ENCODE peak calls at places on chromosomes 1 and 21, in four cellular contexts. L is tibial artery; X is effector memory CD4-positive, alpha-beta T cell; O is HCT116. G is an unnamed sample. For H3K9me3 and H3K4me1, the result is how much of the 10 kb centered on the place peaks cover.

GRCh38 chr1:179026813-179027664 is 1.3 kb downstream of the FAM20B start:
- DNase-seq in L (no peak), O (no peak), X (no peak), G (no peak)

GRCh38 chr1:155022927-155023236 is 10.7 kb downstream of the DCST2 start:
- DNase-seq in O (no peak), X (no peak), L (no peak), G (peak)

GRCh38 chr1:245444971-245445370 is 290.2 kb downstream of the KIF26B start:
- DNase-seq in L (no peak), X (no peak), O (no peak), G (no peak)

GRCh38 chr1:64060611-64061302 is 142.7 kb upstream of the UBE2U start:
- DNase-seq in X (no peak), L (no peak), O (no peak), G (no peak)

GRCh38 chr1:3928622-3929021 is 28.6 kb upstream of the C1orf174 start:
- DNase-seq in L (no peak), X (no peak), O (no peak), G (no peak)

GRCh38 chr1:41754540-41754939 is 164.2 kb downstream of the HIVEP3 start:
- DNase-seq in L (no peak), O (no peak), X (no peak), G (no peak)

GRCh38 chr1:43205671-43206070 is 33.5 kb downstream of the CFAP57 start:
- DNase-seq in O (no peak), X (no peak), L (no peak), G (no peak)

GRCh38 chr1:190633488-190633887 is 155.8 kb upstream of the BRINP3 start:
- DNase-seq in O (no peak), L (no peak), X (no peak), G (no peak)

GRCh38 chr1:38064232-38064903 is 17.8 kb upstream of the POU3F1 start:
- DNase-seq in L (no peak), X (no peak), O (peak), G (no peak)

GRCh38 chr1:35488346-35488745 is 68.9 kb downstream of the KIAA0319L start:
- DNase-seq in O (no peak), L (no peak), X (no peak), G (no peak)

GRCh38 chr21:28537371-28538079 is 455.2 kb downstream of the LTN1 start:
- DNase-seq in O (no peak), L (no peak), X (no peak), G (no peak)

GRCh38 chr1:22969224-22969829 is 3.3 kb downstream of the LACTBL1 start:
- DNase-seq in L (no peak), X (no peak), O (no peak), G (no peak)

GRCh38 chr1:181192277-181192676 is 103.8 kb downstream of the IER5 start:
- DNase-seq in L (no peak), O (no peak), X (no peak), G (no peak)

GRCh38 chr1:8903410-8903809 is 24.9 kb upstream of the ENO1 start:
- DNase-seq in X (no peak), L (no peak), O (no peak), G (no peak)

GRCh38 chr1:9249534-9250335 is 15.2 kb downstream of the H6PD start:
- DNase-seq in X (no peak), L (peak), O (no peak), G (no peak)

GRCh38 chr1:118074101-118074500 is 110.9 kb downstream of the SPAG17 start:
- DNase-seq in L (no peak), O (no peak), X (no peak), G (no peak)

GRCh38 chr1:213087911-213088310 is 36.9 kb downstream of the RPS6KC1 start:
- DNase-seq in L (no peak), X (no peak), O (no peak), G (no peak)

GRCh38 chr1:88327391-88328267 is 356.4 kb upstream of the PKN2 start:
- DNase-seq in L (no peak), O (peak), X (no peak), G (no peak)

GRCh38 chr1:4053160-4053748 is 153.2 kb upstream of the C1orf174 start:
- DNase-seq in O (no peak), X (no peak), L (no peak), G (no peak)

GRCh38 chr1:192809286-192810252 is 730 bp downstream of the RGS2 start:
- DNase-seq in L (peak), O (no peak), X (peak), G (peak)

GRCh38 chr1:93814795-93815737 is 63.9 kb downstream of the DNTTIP2 start:
- DNase-seq in L (no peak), X (no peak), O (no peak), G (no peak)

GRCh38 chr1:204283711-204284651 is 70.2 kb upstream of the GOLT1A start:
- DNase-seq in L (no peak), O (no peak), X (no peak), G (no peak)

GRCh38 chr21:15706686-15707085 is 23.1 kb upstream of the USP25 start:
- DNase-seq in L (no peak), X (no peak), O (peak), G (no peak)

GRCh38 chr1:160853014-160853413 is 9.7 kb downstream of the CD244 start:
- DNase-seq in L (no peak), O (no peak), X (no peak), G (no peak)

GRCh38 chr1:109877320-109877771 is 33.3 kb upstream of the CSF1 start:
- DNase-seq in X (no peak), L (peak), O (no peak), G (peak)

GRCh38 chr1:115112496-115113375 is 23.4 kb upstream of the TSPAN2 start:
- DNase-seq in X (peak), L (no peak), O (peak), G (peak)

GRCh38 chr1:201014816-201015200 is 8.7 kb downstream of the KIF21B start:
- DNase-seq in X (no peak), L (no peak), O (no peak), G (no peak)

GRCh38 chr1:28443550-28443949 is 62.3 kb upstream of the RCC1 start:
- DNase-seq in O (no peak), L (no peak), X (no peak), G (no peak)

GRCh38 chr1:208344202-208344601 is 100.0 kb upstream of the PLXNA2 start:
- DNase-seq in X (no peak), O (no peak), L (no peak), G (no peak)

GRCh38 chr1:96234299-96234698 is 487.3 kb upstream of the PTBP2 start:
- DNase-seq in L (peak), X (no peak), O (peak), G (peak)

DNA sequence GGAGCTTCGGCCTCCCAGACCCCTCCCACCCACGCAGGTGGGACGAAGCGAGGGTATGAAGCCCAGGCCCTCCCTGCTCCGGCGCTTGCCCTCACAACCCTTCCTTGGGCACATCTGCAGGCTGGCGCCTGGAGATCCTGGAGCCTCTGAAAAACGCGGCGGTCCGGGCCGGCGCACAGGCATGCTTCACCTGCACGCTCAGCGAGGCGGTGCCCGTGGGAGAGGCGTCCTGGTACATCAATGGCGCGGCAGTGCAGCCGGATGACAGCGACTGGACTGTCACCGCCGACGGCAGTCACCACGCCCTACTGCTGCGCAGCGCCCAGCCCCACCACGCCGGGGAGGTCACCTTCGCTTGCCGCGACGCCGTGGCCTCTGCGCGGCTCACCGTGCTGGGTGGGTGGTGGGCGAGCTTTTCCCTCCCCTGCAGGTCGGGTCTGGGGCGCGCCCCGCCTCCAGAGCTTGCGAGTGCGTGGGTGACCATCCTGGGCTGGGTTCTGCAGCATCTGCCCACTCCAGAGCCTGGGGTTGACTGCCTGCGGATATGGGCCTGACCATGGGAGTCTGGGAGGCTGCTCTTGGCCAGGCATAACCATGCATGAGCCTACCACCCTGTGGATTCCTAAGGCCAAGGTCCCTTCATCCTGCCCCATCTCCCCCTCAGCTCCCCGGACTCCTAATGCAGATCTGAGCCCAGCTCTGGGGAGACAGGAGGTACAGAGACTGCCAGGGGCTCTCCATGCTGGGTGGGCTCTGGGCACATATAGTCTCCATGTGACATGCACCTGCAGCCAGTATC is 89.8 kb downstream of the TRIM11 start:
- DNase-seq in O (no peak), X (no peak), L (no peak), G (peak)
- H3K9me3 ChIP-seq in O (under half), X (under half), L (under half), G (under half)

GRCh38 chr1:177287996-177288395 is 117.2 kb downstream of the BRINP2 start:
- DNase-seq in X (no peak), L (no peak), O (no peak), G (no peak)
- H3K4me1 ChIP-seq in X (under half), L (under half), O (under half), G (under half)

GRCh38 chr21:35044770-35045538 is 4.1 kb downstream of the RUNX1 start:
- DNase-seq in L (no peak), X (no peak), O (no peak), G (no peak)
- H3K27ac ChIP-seq in L (no peak), X (peak), O (no peak), G (no peak)

DNA sequence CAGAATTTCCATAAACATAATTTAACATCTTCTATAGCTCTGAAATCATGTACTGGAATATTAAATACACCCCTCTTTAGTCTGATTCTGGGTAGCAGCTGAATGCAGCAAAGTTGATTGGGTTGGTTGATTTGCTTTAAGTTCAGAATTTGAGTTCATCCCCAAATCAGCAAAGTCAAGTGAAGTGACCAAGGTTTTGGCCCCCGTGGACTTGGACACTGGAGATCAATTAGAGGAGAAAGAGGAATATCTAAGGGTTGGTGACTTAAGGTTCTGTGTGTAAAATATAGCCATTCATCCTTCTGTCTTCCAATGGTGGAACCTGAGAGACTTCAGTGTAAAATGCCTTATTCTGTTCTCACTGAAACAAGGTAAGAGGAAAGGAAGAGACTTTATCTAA is at the start of gene OR2L13:
- DNase-seq in O (no peak), X (no peak), L (no peak), G (no peak)
- H3K9me3 ChIP-seq in O (under half), X (under half), L (under half), G (under half)

GRCh38 chr1:229116114-229116513 is 154.8 kb upstream of the RAB4A start:
- DNase-seq in O (no peak), L (no peak), X (no peak), G (no peak)
- H3K4me1 ChIP-seq in O (under half), L (under half), X (under half), G (under half)

GRCh38 chr1:46315669-46316403 is 12.3 kb downstream of the UQCRH start:
- DNase-seq in L (no peak), X (no peak), O (no peak), G (no peak)
- H3K27ac ChIP-seq in L (peak), X (no peak), O (no peak), G (no peak)